ENCODE peak calls at places on chromosomes 7 and 10, in seven cellular contexts. D is kidney; H is hippocampal formation; T is adrenal gland; A is stimulated activated CD8-positive, alpha-beta memory T cell treated with anti-CD3 and anti-CD28 coated beads, Interleukin-4, amount 100 ng/mL, for 48 hours; P is NCI-H1105; X is EL. C is an unnamed sample.

GRCh38 chr7:87875151-87876039 is 765 bp downstream of the SLC25A40 start:
- DNase-seq in D (peak), H (peak), T (no peak), A (no peak), P (peak), X (no peak), C (peak)

GRCh38 chr10:58239561-58240169 is 28.0 kb downstream of the IPMK start:
- DNase-seq in D (no peak), H (no peak), T (no peak), A (no peak), P (no peak), X (peak), C (no peak)

GRCh38 chr10:97647556-97647955 is 7.1 kb downstream of the PI4K2A start:
- DNase-seq in D (no peak), H (no peak), T (no peak), A (no peak), P (no peak), X (peak), C (no peak)

GRCh38 chr10:53022663-53023088 is 250.1 kb upstream of the MBL2 start:
- DNase-seq in D (no peak), H (no peak), T (no peak), A (no peak), P (no peak), X (no peak), C (no peak)

GRCh38 chr10:51397695-51398094 is 301.7 kb downstream of the CSTF2T start:
- DNase-seq in D (no peak), H (peak), T (peak), A (no peak), P (no peak), X (peak), C (no peak)

GRCh38 chr7:18287482-18287881 is 208.1 kb upstream of the HDAC9 start:
- DNase-seq in D (no peak), H (no peak), T (no peak), A (no peak), P (no peak), X (no peak), C (no peak)

GRCh38 chr7:48188776-48189520 is 17.7 kb downstream of the ABCA13 start:
- DNase-seq in D (peak), H (no peak), T (no peak), A (no peak), P (no peak), X (no peak), C (no peak)

GRCh38 chr10:95445223-95445836 is 115.8 kb downstream of the SORBS1 start:
- DNase-seq in D (peak), H (peak), T (peak), A (no peak), P (no peak), X (peak), C (peak)

GRCh38 chr10:78904196-78904595 is 164.6 kb upstream of the ZMIZ1 start:
- DNase-seq in D (no peak), H (no peak), T (peak), A (peak), P (no peak), X (no peak), C (peak)